ENCODE peak calls at places on chromosome 7, in six cellular contexts. X is GM06990, S is body of pancreas, N is Peyer's patch, R is tibial artery, V is endothelial cell. Y is an unnamed sample.

GRCh38 chr7:28640026-28640425 is 227.7 kb downstream of the CREB5 start:
- DNase-seq in X (no peak), S (no peak), N (no peak), R (no peak), V (no peak), Y (no peak)

GRCh38 chr7:6375346-6376101 is 72.2 kb downstream of the DAGLB start:
- DNase-seq in X (no peak), S (no peak), N (peak; percentile 54), R (no peak), V (no peak), Y (no peak)

GRCh38 chr7:141147482-141147881 is 73.6 kb downstream of the TMEM178B start:
- DNase-seq in X (no peak), S (no peak), N (no peak), R (no peak), V (no peak), Y (no peak)

GRCh38 chr7:151631149-151631967 is 111.7 kb upstream of the RHEB start:
- DNase-seq in X (no peak), S (no peak), N (peak; percentile 63), R (no peak), V (no peak), Y (no peak)

GRCh38 chr7:30391806-30392205 is 86.8 kb downstream of the NOD1 start:
- DNase-seq in X (no peak), S (no peak), N (no peak), R (no peak), V (no peak), Y (no peak)

GRCh38 chr7:34277801-34278195 is 372.5 kb downstream of the BMPER start:
- DNase-seq in X (no peak), S (no peak), N (no peak), R (no peak), V (no peak), Y (no peak)

GRCh38 chr7:151801291-151801690 is 75.6 kb downstream of the PRKAG2 start:
- DNase-seq in X (no peak), S (no peak), N (no peak), R (no peak), V (no peak), Y (no peak)

GRCh38 chr7:98091061-98091460 is 15.6 kb upstream of the LMTK2 start:
- DNase-seq in X (no peak), S (no peak), N (no peak), R (no peak), V (no peak), Y (no peak)

GRCh38 chr7:66452165-66452564 is 176.5 kb upstream of the KCTD7 start:
- DNase-seq in X (no peak), S (peak; percentile 22), N (no peak), R (no peak), V (no peak), Y (no peak)

GRCh38 chr7:94921911-94922310 is 14.5 kb downstream of the PPP1R9A start:
- DNase-seq in X (no peak), S (no peak), N (no peak), R (no peak), V (no peak), Y (no peak)

GRCh38 chr7:7566651-7567611 is at the start of gene MIOS:
- DNase-seq in X (peak; percentile 92), S (peak; percentile 90), N (peak; percentile 93), R (peak; percentile 76), V (peak; percentile 86), Y (peak; percentile 97)

GRCh38 chr7:102463841-102464576 is 654 bp downstream of the ALKBH4 start:
- DNase-seq in X (no peak), S (no peak), N (no peak), R (no peak), V (no peak), Y (peak; percentile 54)

GRCh38 chr7:36312064-36312914 is 77.4 kb upstream of the ANLN start:
- DNase-seq in X (no peak), S (peak; percentile 92), N (peak; percentile 80), R (no peak), V (peak; percentile 36), Y (peak; percentile 50)

GRCh38 chr7:24975647-24976260 is 4.2 kb downstream of the OSBPL3 start:
- DNase-seq in X (no peak), S (no peak), N (no peak), R (no peak), V (no peak), Y (no peak)

GRCh38 chr7:113026941-113027340 is 59.7 kb downstream of the GPR85 start:
- DNase-seq in X (no peak), S (no peak), N (no peak), R (no peak), V (no peak), Y (no peak)

GRCh38 chr7:55235115-55235514 is 130.0 kb upstream of the LANCL2 start:
- DNase-seq in X (no peak), S (no peak), N (no peak), R (no peak), V (no peak), Y (no peak)

GRCh38 chr7:127702938-127703337 is 50.9 kb downstream of the SND1 start:
- DNase-seq in X (no peak), S (no peak), N (no peak), R (no peak), V (no peak), Y (no peak)

GRCh38 chr7:112892263-112892662 is 102.1 kb upstream of the TMEM168 start:
- DNase-seq in X (no peak), S (peak; percentile 29), N (no peak), R (no peak), V (no peak), Y (no peak)

GRCh38 chr7:155163696-155164095 is 93.6 kb downstream of the HTR5A start:
- DNase-seq in X (no peak), S (peak; percentile 44), N (no peak), R (no peak), V (no peak), Y (no peak)

GRCh38 chr7:22481726-22482125 is 18.3 kb downstream of the STEAP1B start:
- DNase-seq in X (no peak), S (no peak), N (no peak), R (no peak), V (no peak), Y (no peak)
- TF ChIP-seq CTCF in X (no peak), S (no peak), N (no peak), R (no peak), V (no peak), Y (no peak)

GRCh38 chr7:133482626-133483025 is 229.7 kb downstream of the EXOC4 start:
- DNase-seq in X (no peak), S (no peak), N (no peak), R (no peak), V (no peak), Y (no peak)
- TF ChIP-seq CTCF in X (no peak), S (no peak), N (no peak), R (no peak), V (no peak), Y (no peak)

DNA sequence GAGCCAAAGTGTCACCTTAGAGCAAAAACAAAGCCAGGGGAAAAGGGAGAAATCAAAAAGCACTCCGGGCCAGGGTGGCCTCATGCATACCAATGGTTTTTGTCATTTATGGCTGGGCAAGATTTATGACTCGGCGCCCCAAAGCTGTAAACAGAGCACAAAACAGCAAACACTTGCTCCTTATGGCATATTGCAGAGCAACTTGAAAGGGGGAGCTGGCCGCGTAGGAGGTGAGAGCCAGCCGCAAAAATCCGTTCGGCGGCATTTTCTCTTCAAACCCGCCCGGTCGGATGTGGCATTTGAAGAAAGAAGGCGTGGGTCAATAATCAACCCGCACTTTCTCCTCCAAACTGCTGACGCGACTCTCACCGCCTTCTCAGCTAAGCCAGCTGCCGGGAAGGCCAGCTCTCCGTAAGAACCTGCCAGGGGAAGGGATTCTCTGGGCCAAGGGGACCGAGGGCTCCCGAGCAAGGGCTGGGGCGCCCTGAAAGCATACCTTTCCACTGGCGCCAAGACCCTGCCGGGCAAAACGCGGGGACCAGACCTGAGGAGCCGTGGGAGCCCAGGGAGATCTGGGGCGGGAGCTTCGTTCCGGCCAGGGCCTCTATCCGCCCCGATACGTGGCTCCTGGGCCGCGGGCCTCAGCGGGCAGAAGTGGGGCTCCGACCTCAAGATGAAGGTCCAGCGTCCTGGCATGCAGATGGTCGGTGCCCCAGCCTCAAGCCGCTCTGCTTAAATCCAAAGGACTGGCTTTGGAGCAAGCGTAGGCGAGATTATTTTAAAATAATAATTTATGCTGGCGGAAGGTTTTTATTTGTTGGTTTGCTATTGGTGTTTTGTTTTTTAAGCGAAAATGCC is 12.9 kb upstream of the HOXA2 start:
- DNase-seq in X (no peak), S (no peak), N (peak; percentile 73), R (no peak), V (no peak), Y (no peak)
- TF ChIP-seq CTCF in X (no peak), S (no peak), N (no peak), R (no peak), V (no peak), Y (no peak)

DNA sequence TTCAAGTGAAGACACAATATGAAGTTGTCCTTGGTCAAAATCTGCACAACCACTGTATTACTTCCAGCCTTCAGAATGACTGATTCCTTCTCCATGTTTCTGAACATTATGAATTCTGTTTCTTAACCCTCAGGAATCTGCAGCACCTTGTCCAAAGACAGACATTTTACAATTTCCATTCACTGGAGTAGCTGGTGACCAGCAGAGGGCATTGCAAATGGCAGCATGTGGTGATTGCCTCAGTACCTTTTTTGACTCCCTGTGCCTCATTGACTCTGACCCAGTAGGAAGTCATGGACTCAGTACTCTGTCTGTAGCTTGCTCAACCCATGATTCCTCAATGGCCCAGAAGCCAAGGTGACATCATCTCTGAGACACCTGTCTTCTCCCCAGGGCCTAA is 879 bp upstream of the VPS41 start:
- DNase-seq in X (no peak), S (no peak), N (no peak), R (no peak), V (no peak), Y (no peak)
- TF ChIP-seq CTCF in X (no peak), S (no peak), N (no peak), R (no peak), V (no peak), Y (no peak)

GRCh38 chr7:2451171-2452073 is 24.8 kb downstream of the GRIFIN start:
- DNase-seq in X (peak; percentile 76), S (peak; percentile 88), N (peak; percentile 91), R (peak; percentile 74), V (peak; percentile 94), Y (peak; percentile 91)
- TF ChIP-seq CTCF in X (peak; percentile 96), S (peak; percentile 85), N (peak; percentile 88), R (peak; percentile 82), V (peak; percentile 80), Y (peak; percentile 90)